ENCODE peak calls at places on chromosome 9, in ten cellular contexts. X, Z, S, Y, A, C, B, T, N and K are unnamed samples.

GRCh38 chr9:92142329-92142728 is 27.1 kb upstream of the SPTLC1 start:
- DNase-seq in X (no peak), Z (no peak), S (no peak), Y (no peak), A (no peak), C (no peak), B (no peak), T (no peak), N (no peak), K (no peak)

GRCh38 chr9:37593877-37594448 is 1.6 kb upstream of the TOMM5 start:
- DNase-seq in X (no peak), Z (no peak), S (no peak), Y (no peak), A (no peak), C (no peak), B (no peak), T (no peak), N (no peak), K (no peak)

GRCh38 chr9:72524820-72525539 is 3.6 kb downstream of the TMC1 start:
- DNase-seq in X (no peak), Z (peak; percentile 58), S (no peak), Y (no peak), A (no peak), C (peak; percentile 44), B (no peak), T (peak; percentile 65), N (peak; percentile 82), K (peak; percentile 50)

GRCh38 chr9:6715755-6716643 is 41.8 kb upstream of the KDM4C start:
- DNase-seq in X (peak; percentile 69), Z (peak; percentile 86), S (peak; percentile 93), Y (peak; percentile 65), A (no peak), C (peak; percentile 45), B (peak; percentile 62), T (no peak), N (peak; percentile 67), K (no peak)

GRCh38 chr9:81682797-81683196 is 6.5 kb downstream of the TLE1 start:
- DNase-seq in X (no peak), Z (no peak), S (no peak), Y (no peak), A (no peak), C (no peak), B (no peak), T (no peak), N (no peak), K (no peak)

GRCh38 chr9:28464817-28465216 is 891.5 kb upstream of the C9orf72 start:
- DNase-seq in X (no peak), Z (no peak), S (no peak), Y (no peak), A (no peak), C (no peak), B (no peak), T (no peak), N (no peak), K (no peak)

GRCh38 chr9:18331808-18332209 is 142.1 kb upstream of the ADAMTSL1 start:
- DNase-seq in X (no peak), Z (no peak), S (no peak), Y (no peak), A (no peak), C (no peak), B (no peak), T (no peak), N (no peak), K (no peak)

GRCh38 chr9:121870271-121870670 is 218.8 kb downstream of the DAB2IP start:
- DNase-seq in X (no peak), Z (no peak), S (no peak), Y (no peak), A (no peak), C (no peak), B (no peak), T (no peak), N (no peak), K (no peak)

GRCh38 chr9:69877852-69878507 is 57.4 kb downstream of the CFAP95 start:
- DNase-seq in X (no peak), Z (no peak), S (no peak), Y (no peak), A (no peak), C (peak; percentile 29), B (no peak), T (no peak), N (no peak), K (no peak)

GRCh38 chr9:132406554-132407122 is at the start of gene TTF1:
- DNase-seq in X (peak; percentile 92), Z (peak; percentile 96), S (peak; percentile 93), Y (peak; percentile 81), A (peak; percentile 80), C (peak; percentile 96), B (peak; percentile 93), T (peak; percentile 55), N (peak; percentile 95), K (peak; percentile 58)

GRCh38 chr9:123996731-123997421 is 14.7 kb upstream of the LHX2 start:
- DNase-seq in X (peak; percentile 45), Z (peak; percentile 79), S (peak; percentile 53), Y (no peak), A (no peak), C (no peak), B (no peak), T (no peak), N (no peak), K (no peak)

GRCh38 chr9:7656648-7657047 is 142.9 kb downstream of the DMAC1 start:
- DNase-seq in X (no peak), Z (no peak), S (no peak), Y (no peak), A (no peak), C (no peak), B (no peak), T (no peak), N (no peak), K (no peak)

GRCh38 chr9:126328415-126328814 is 1.8 kb downstream of the MVB12B start:
- DNase-seq in X (no peak), Z (no peak), S (no peak), Y (no peak), A (no peak), C (no peak), B (no peak), T (no peak), N (no peak), K (no peak)

GRCh38 chr9:112086627-112087026 is 88.5 kb downstream of the SUSD1 start:
- DNase-seq in X (no peak), Z (no peak), S (no peak), Y (no peak), A (no peak), C (peak; percentile 28), B (no peak), T (no peak), N (no peak), K (no peak)

GRCh38 chr9:88976888-88977257 is 14.4 kb upstream of the S1PR3 start:
- DNase-seq in X (no peak), Z (no peak), S (no peak), Y (no peak), A (no peak), C (no peak), B (no peak), T (no peak), N (no peak), K (no peak)

GRCh38 chr9:16825971-16826370 is 44.5 kb downstream of the BNC2 start:
- DNase-seq in X (no peak), Z (no peak), S (no peak), Y (no peak), A (no peak), C (no peak), B (no peak), T (no peak), N (no peak), K (no peak)

GRCh38 chr9:131640438-131641181 is 95.3 kb downstream of the PRRT1B start:
- DNase-seq in X (no peak), Z (no peak), S (no peak), Y (no peak), A (no peak), C (no peak), B (no peak), T (no peak), N (peak; percentile 67), K (no peak)

GRCh38 chr9:18606831-18607230 is 132.9 kb downstream of the ADAMTSL1 start:
- DNase-seq in X (no peak), Z (no peak), S (no peak), Y (no peak), A (no peak), C (peak; percentile 54), B (no peak), T (peak; percentile 72), N (no peak), K (no peak)

GRCh38 chr9:86529496-86530275 is 175.5 kb upstream of the TUT7 start:
- DNase-seq in X (no peak), Z (no peak), S (no peak), Y (no peak), A (no peak), C (no peak), B (no peak), T (no peak), N (no peak), K (no peak)

GRCh38 chr9:68949271-68950000 is 64.5 kb downstream of the PRKACG start:
- DNase-seq in X (peak; percentile 62), Z (peak; percentile 49), S (no peak), Y (no peak), A (no peak), C (no peak), B (no peak), T (no peak), N (no peak), K (no peak)

GRCh38 chr9:19087601-19088000 is 15.1 kb downstream of the HAUS6 start:
- DNase-seq in X (no peak), Z (no peak), S (no peak), Y (no peak), A (no peak), C (no peak), B (no peak), T (no peak), N (no peak), K (no peak)

GRCh38 chr9:137129089-137129455 is 9.9 kb upstream of the GRIN1 start:
- DNase-seq in X (no peak), Z (no peak), S (no peak), Y (no peak), A (no peak), C (peak; percentile 33), B (no peak), T (no peak), N (no peak), K (no peak)

GRCh38 chr9:115373710-115374045 is 255.7 kb upstream of the TNC start:
- DNase-seq in X (no peak), Z (no peak), S (no peak), Y (no peak), A (no peak), C (no peak), B (no peak), T (no peak), N (no peak), K (no peak)

GRCh38 chr9:112097712-112098688 is 77.1 kb downstream of the SUSD1 start:
- DNase-seq in X (no peak), Z (peak; percentile 77), S (no peak), Y (peak; percentile 45), A (peak; percentile 75), C (peak; percentile 81), B (peak; percentile 55), T (peak; percentile 43), N (no peak), K (peak; percentile 8)

GRCh38 chr9:120032639-120033038 is 547.3 kb downstream of the CDK5RAP2 start:
- DNase-seq in X (no peak), Z (peak; percentile 2), S (no peak), Y (no peak), A (no peak), C (no peak), B (no peak), T (no peak), N (no peak), K (no peak)

GRCh38 chr9:120416816-120417427 is 163.0 kb downstream of the CDK5RAP2 start:
- DNase-seq in X (no peak), Z (no peak), S (no peak), Y (no peak), A (no peak), C (no peak), B (no peak), T (no peak), N (no peak), K (no peak)

GRCh38 chr9:128078504-128079434 is 10.7 kb downstream of the SLC25A25 start:
- DNase-seq in X (no peak), Z (no peak), S (no peak), Y (no peak), A (no peak), C (no peak), B (no peak), T (no peak), N (no peak), K (no peak)

GRCh38 chr9:108049026-108049591 is 559.5 kb upstream of the KLF4 start:
- DNase-seq in X (no peak), Z (no peak), S (no peak), Y (no peak), A (no peak), C (no peak), B (no peak), T (peak; percentile 45), N (no peak), K (peak; percentile 45)